ENCODE peak calls at places on chromosome 20, in five cellular contexts. L is SK-N-SH, T is HepG2, H is K562, N is GM12892. S is an unnamed sample.

GRCh38 chr20:48262396-48262795 is 477.1 kb upstream of the SULF2 start:
- DNase-seq in N (no peak), L (no peak), T (no peak), H (no peak), S (no peak)

GRCh38 chr20:59004763-59005522 is 2.1 kb downstream of the CTSZ start:
- DNase-seq in L (no peak), H (no peak), N (peak; percentile 86), T (peak; percentile 71), S (peak; percentile 61)

GRCh38 chr20:48710341-48711043 is 117.3 kb downstream of the PREX1 start:
- DNase-seq in H (no peak), N (no peak), T (no peak), L (no peak), S (no peak)

GRCh38 chr20:51195419-51195901 is 172.6 kb upstream of the KCNG1 start:
- DNase-seq in H (no peak), N (no peak), T (no peak), L (no peak), S (no peak)

GRCh38 chr20:41649489-41649888 is 31.3 kb upstream of the CHD6 start:
- DNase-seq in N (no peak), H (no peak), T (no peak), L (no peak), S (no peak)

GRCh38 chr20:32960222-32960518 is 44.1 kb downstream of the SUN5 start:
- DNase-seq in L (no peak), N (no peak), T (no peak), H (no peak), S (no peak)

GRCh38 chr20:40945754-40946451 is 82.7 kb upstream of the TOP1 start:
- DNase-seq in L (peak; percentile 83), T (peak; percentile 72), H (no peak), N (peak; percentile 43), S (peak; percentile 36)

GRCh38 chr20:40268321-40269075 is 420.5 kb downstream of the MAFB start:
- DNase-seq in N (no peak), L (no peak), T (no peak), H (no peak), S (no peak)

GRCh38 chr20:17568045-17568788 is 1.7 kb upstream of the DSTN start:
- DNase-seq in T (no peak), L (no peak), N (no peak), H (no peak), S (no peak)

GRCh38 chr20:56513096-56513806 is 11.3 kb upstream of the FAM209A start:
- DNase-seq in L (no peak), H (no peak), T (no peak), N (no peak), S (no peak)

GRCh38 chr20:50996901-50997830 is 25.7 kb downstream of the KCNG1 start:
- DNase-seq in T (no peak), H (no peak), N (no peak), L (no peak), S (no peak)

GRCh38 chr20:44328428-44328827 is 8.4 kb upstream of the R3HDML start:
- DNase-seq in N (no peak), H (peak; percentile 5), L (no peak), T (no peak), S (no peak)

GRCh38 chr20:34312024-34312460 is 8.9 kb upstream of the AHCY start:
- DNase-seq in L (no peak), N (no peak), H (no peak), T (no peak), S (no peak)

GRCh38 chr20:50824137-50824536 is 29.3 kb downstream of the BCAS4 start:
- DNase-seq in T (no peak), H (no peak), L (no peak), N (no peak), S (no peak)

GRCh38 chr20:46205349-46205748 is 87.2 kb downstream of the CD40 start:
- DNase-seq in L (no peak), H (no peak), T (no peak), N (no peak), S (no peak)
- TF ChIP-seq TAF1 in L (no peak), H (no peak), T (no peak), N (no peak), S (no peak)

GRCh38 chr20:63625771-63626423 is 1.0 kb downstream of the GMEB2 start:
- DNase-seq in L (peak; percentile 67), H (peak; percentile 51), T (peak; percentile 57), N (no peak), S (no peak)

GRCh38 chr20:63627129-63627699 is 313 bp upstream of the GMEB2 start:
- DNase-seq in H (peak; percentile 94), T (peak; percentile 93), N (peak; percentile 96), L (peak; percentile 99), S (peak; percentile 95)

GRCh38 chr20:63626424-63627128 is at the start of gene GMEB2:
- DNase-seq in N (peak; percentile 86), H (peak; percentile 88), L (peak; percentile 95), T (peak; percentile 69), S (peak; percentile 80)

GRCh38 chr20:63627700-63628245 is 872 bp upstream of the GMEB2 start:
- DNase-seq in T (no peak), N (no peak), L (no peak), H (peak; percentile 26), S (no peak)

DNA sequence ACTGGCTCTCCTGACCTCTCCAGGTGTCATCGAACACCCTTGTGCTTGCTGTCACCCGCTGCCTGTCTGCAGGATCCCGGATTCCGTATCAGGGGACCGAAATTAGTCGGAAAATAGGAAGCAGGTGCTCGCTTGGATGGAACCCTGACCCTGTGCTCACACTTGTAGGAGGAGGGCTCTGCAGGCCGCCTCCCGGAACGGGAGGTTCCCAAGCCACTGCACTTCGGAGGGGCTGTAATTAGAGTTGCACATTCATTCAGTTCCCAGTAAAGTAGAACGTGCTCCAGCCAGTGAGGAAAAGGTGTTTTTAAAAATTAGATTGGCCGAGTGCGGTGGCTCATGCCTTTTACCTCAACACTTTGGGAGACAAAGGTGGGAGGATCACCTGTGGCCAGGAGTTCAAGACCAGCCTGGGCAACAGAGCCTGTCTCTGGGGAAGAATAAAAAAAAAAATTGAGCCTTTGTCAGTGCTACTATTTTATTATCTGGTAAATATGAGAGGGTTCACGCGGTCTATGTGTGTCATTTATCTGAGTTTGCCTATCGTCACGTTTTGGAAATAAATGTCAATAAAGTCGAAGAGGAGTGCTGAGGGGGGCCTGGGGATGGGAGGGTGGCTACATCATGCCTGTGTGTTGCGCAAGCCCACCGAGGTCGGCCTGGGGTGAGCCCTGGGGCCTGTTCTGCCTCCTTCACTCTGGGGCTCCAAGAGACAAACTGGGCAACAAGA is 1.5 kb upstream of the GMEB2 start:
- DNase-seq in H (peak; percentile 44), L (peak; percentile 70), T (peak; percentile 88), N (no peak), S (no peak)
- TF ChIP-seq POLR2AphosphoS5 in H (peak; percentile 70), L (peak; percentile 38), T (peak; percentile 78), N (no peak), S (peak; percentile 38)

GRCh38 chr20:36097751-36098151 is 56.8 kb upstream of the EPB41L1 start:
- DNase-seq in L (no peak), N (no peak), T (no peak), H (no peak), S (no peak)
- TF ChIP-seq TAF1 in L (no peak), N (no peak), T (no peak), H (no peak), S (no peak)

GRCh38 chr20:2124632-2125131 is 23.1 kb downstream of the STK35 start:
- DNase-seq in T (no peak), H (no peak), L (no peak), N (no peak), S (no peak)

GRCh38 chr20:2125474-2126112 is 24.0 kb downstream of the STK35 start:
- DNase-seq in T (no peak), N (no peak), L (no peak), H (no peak), S (no peak)

GRCh38 chr20:2123720-2124119 is 22.1 kb downstream of the STK35 start:
- DNase-seq in H (no peak), L (no peak), N (no peak), T (no peak), S (no peak)

GRCh38 chr20:2118783-2119182 is 17.2 kb downstream of the STK35 start:
- DNase-seq in L (no peak), H (no peak), T (no peak), N (no peak), S (no peak)

DNA sequence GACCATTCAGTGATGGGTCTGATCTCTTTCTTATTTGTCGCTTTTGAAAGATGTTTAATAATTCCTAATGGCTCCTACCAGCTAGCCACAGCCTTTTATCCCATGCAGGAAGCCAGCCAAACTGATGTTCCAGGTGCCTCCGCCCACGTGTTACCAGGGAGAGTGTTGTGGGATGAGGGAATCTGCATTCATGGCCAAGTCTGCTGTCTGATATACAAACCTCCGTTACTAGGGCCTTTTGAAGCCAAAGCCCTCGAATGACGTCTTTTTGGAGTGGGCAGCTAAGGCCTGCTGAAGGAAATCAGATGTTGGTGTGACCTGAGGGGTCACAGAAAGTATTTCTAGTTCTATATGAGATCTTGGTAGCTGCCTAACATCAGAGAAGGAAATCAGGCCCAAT is 21.3 kb downstream of the STK35 start:
- DNase-seq in T (no peak), H (no peak), L (no peak), N (no peak), S (no peak)
- TF ChIP-seq POLR2AphosphoS5 in T (no peak), H (no peak), L (no peak), N (no peak), S (no peak)

GRCh38 chr20:4369798-4370124 is 351.9 kb upstream of the PRND start:
- DNase-seq in N (no peak), H (peak; percentile 10), T (no peak), L (no peak), S (peak; percentile 10)
- TF ChIP-seq TAF1 in N (no peak), H (no peak), T (no peak), L (no peak), S (no peak)

S was measured in GM12891.